ENCODE peak calls at places on chromosomes 11 and 22, in ten cellular contexts. One of them, this sample, is unnamed.

GRCh38 chr11:125777309-125777708 is 1.3 kb downstream of the PATE2 start:
- DNase-seq in stomach: no peak
- DNase-seq in effector memory CD4-positive, alpha-beta T cell: no peak
- DNase-seq in pancreas: no peak
- DNase-seq in uterus: no peak
- DNase-seq in spleen: no peak
- DNase-seq in body of pancreas: no peak
- DNase-seq in SJCRH30: peak; percentile 37
- DNase-seq in suprapubic skin: no peak
- DNase-seq in lower lobe of right lung: no peak
- DNase-seq in this sample: no peak

GRCh38 chr11:13667245-13667644 is 1.2 kb upstream of the FAR1 start:
- DNase-seq in uterus: no peak
- DNase-seq in stomach: no peak
- DNase-seq in lower lobe of right lung: no peak
- DNase-seq in SJCRH30: peak; percentile 46
- DNase-seq in effector memory CD4-positive, alpha-beta T cell: no peak
- DNase-seq in suprapubic skin: no peak
- DNase-seq in spleen: no peak
- DNase-seq in body of pancreas: no peak
- DNase-seq in pancreas: no peak
- DNase-seq in this sample: no peak

GRCh38 chr22:35593071-35593884 is 23.9 kb downstream of the MB start:
- DNase-seq in SJCRH30: no peak
- DNase-seq in effector memory CD4-positive, alpha-beta T cell: no peak
- DNase-seq in stomach: no peak
- DNase-seq in uterus: no peak
- DNase-seq in pancreas: no peak
- DNase-seq in lower lobe of right lung: no peak
- DNase-seq in spleen: no peak
- DNase-seq in body of pancreas: no peak
- DNase-seq in suprapubic skin: no peak
- DNase-seq in this sample: no peak

GRCh38 chr11:27210509-27210908 is 152.5 kb downstream of the CCDC34 start:
- DNase-seq in uterus: no peak
- DNase-seq in effector memory CD4-positive, alpha-beta T cell: no peak
- DNase-seq in stomach: no peak
- DNase-seq in lower lobe of right lung: no peak
- DNase-seq in body of pancreas: no peak
- DNase-seq in SJCRH30: no peak
- DNase-seq in pancreas: no peak
- DNase-seq in suprapubic skin: no peak
- DNase-seq in spleen: no peak
- DNase-seq in this sample: no peak

GRCh38 chr22:31489632-31490495 is at the start of gene EIF4ENIF1:
- DNase-seq in body of pancreas: peak; percentile 89
- DNase-seq in lower lobe of right lung: peak; percentile 92
- DNase-seq in uterus: peak; percentile 85
- DNase-seq in pancreas: peak; percentile 89
- DNase-seq in SJCRH30: peak; percentile 82
- DNase-seq in stomach: peak; percentile 87
- DNase-seq in effector memory CD4-positive, alpha-beta T cell: peak; percentile 77
- DNase-seq in suprapubic skin: peak; percentile 91
- DNase-seq in spleen: peak; percentile 97
- DNase-seq in this sample: peak; percentile 91

GRCh38 chr11:127521413-127521812 is 520.8 kb upstream of the KIRREL3 start:
- DNase-seq in lower lobe of right lung: no peak
- DNase-seq in SJCRH30: no peak
- DNase-seq in spleen: no peak
- DNase-seq in pancreas: no peak
- DNase-seq in uterus: no peak
- DNase-seq in suprapubic skin: no peak
- DNase-seq in body of pancreas: no peak
- DNase-seq in stomach: no peak
- DNase-seq in effector memory CD4-positive, alpha-beta T cell: no peak
- DNase-seq in this sample: no peak

GRCh38 chr11:44708063-44708462 is 18.7 kb upstream of the TSPAN18 start:
- DNase-seq in body of pancreas: peak; percentile 18
- DNase-seq in suprapubic skin: no peak
- DNase-seq in uterus: no peak
- DNase-seq in effector memory CD4-positive, alpha-beta T cell: no peak
- DNase-seq in spleen: peak; percentile 58
- DNase-seq in pancreas: no peak
- DNase-seq in stomach: no peak
- DNase-seq in lower lobe of right lung: no peak
- DNase-seq in SJCRH30: peak; percentile 85
- DNase-seq in this sample: no peak

GRCh38 chr11:78319453-78319955 is 98.1 kb downstream of the GAB2 start:
- DNase-seq in body of pancreas: no peak
- DNase-seq in effector memory CD4-positive, alpha-beta T cell: no peak
- DNase-seq in stomach: no peak
- DNase-seq in lower lobe of right lung: no peak
- DNase-seq in suprapubic skin: no peak
- DNase-seq in uterus: no peak
- DNase-seq in pancreas: no peak
- DNase-seq in SJCRH30: no peak
- DNase-seq in spleen: no peak
- DNase-seq in this sample: no peak

GRCh38 chr11:121012091-121012490 is 11.8 kb upstream of the TBCEL start:
- DNase-seq in SJCRH30: no peak
- DNase-seq in lower lobe of right lung: no peak
- DNase-seq in suprapubic skin: no peak
- DNase-seq in spleen: no peak
- DNase-seq in pancreas: no peak
- DNase-seq in uterus: no peak
- DNase-seq in body of pancreas: no peak
- DNase-seq in effector memory CD4-positive, alpha-beta T cell: no peak
- DNase-seq in stomach: no peak
- DNase-seq in this sample: no peak

GRCh38 chr11:9906043-9906791 is 242.3 kb downstream of the SWAP70 start:
- DNase-seq in body of pancreas: no peak
- DNase-seq in suprapubic skin: no peak
- DNase-seq in uterus: no peak
- DNase-seq in lower lobe of right lung: no peak
- DNase-seq in effector memory CD4-positive, alpha-beta T cell: no peak
- DNase-seq in SJCRH30: peak; percentile 30
- DNase-seq in pancreas: no peak
- DNase-seq in stomach: no peak
- DNase-seq in spleen: no peak
- DNase-seq in this sample: peak; percentile 83

GRCh38 chr22:48218889-48219420 is 1456.5 kb downstream of the TBC1D22A start:
- DNase-seq in lower lobe of right lung: no peak
- DNase-seq in uterus: no peak
- DNase-seq in spleen: no peak
- DNase-seq in body of pancreas: no peak
- DNase-seq in SJCRH30: no peak
- DNase-seq in suprapubic skin: no peak
- DNase-seq in effector memory CD4-positive, alpha-beta T cell: no peak
- DNase-seq in stomach: no peak
- DNase-seq in pancreas: no peak
- DNase-seq in this sample: no peak

DNA sequence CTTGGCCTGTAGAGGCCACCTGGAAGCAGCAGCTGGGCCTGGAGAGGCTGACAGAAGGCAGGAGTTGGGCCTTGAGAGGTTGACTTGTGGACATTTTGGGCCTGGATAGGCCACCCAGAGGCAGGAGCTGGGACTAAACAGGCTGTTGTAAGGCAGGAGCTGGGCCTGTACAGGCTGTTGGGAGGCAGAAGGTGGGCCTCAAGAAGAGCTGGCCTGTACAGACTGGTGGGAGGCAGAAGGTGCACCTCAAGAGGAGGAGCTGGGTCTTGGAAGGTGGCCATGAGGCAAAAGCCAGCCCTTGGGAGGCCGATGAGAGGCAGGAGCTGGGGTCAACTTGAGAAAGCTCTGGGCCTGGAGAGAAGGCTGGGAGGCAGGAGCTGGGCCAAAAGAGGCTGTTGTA is 45.3 kb downstream of the OR4C45 start:
- DNase-seq in stomach: no peak
- DNase-seq in spleen: no peak
- DNase-seq in uterus: no peak
- DNase-seq in SJCRH30: no peak
- DNase-seq in lower lobe of right lung: no peak
- DNase-seq in effector memory CD4-positive, alpha-beta T cell: no peak
- DNase-seq in suprapubic skin: no peak
- DNase-seq in body of pancreas: no peak
- DNase-seq in pancreas: no peak
- DNase-seq in this sample: no peak
- H3K9me3 ChIP-seq in stomach: peaks cover 66% of the 10 kb centered on the region
- H3K9me3 ChIP-seq in spleen: peaks cover 65% of the 10 kb centered on the region
- H3K9me3 ChIP-seq in uterus: no peaks in the 10 kb centered on the region
- H3K9me3 ChIP-seq in SJCRH30: no peaks in the 10 kb centered on the region
- H3K9me3 ChIP-seq in lower lobe of right lung: peaks cover 7% of the 10 kb centered on the region
- H3K9me3 ChIP-seq in effector memory CD4-positive, alpha-beta T cell: no peaks in the 10 kb centered on the region
- H3K9me3 ChIP-seq in suprapubic skin: peaks cover 4% of the 10 kb centered on the region
- H3K9me3 ChIP-seq in body of pancreas: no peaks in the 10 kb centered on the region
- H3K9me3 ChIP-seq in pancreas: no peaks in the 10 kb centered on the region
- H3K9me3 ChIP-seq in this sample: peaks cover 2% of the 10 kb centered on the region

GRCh38 chr22:30140414-30140813 is 60.1 kb downstream of the HORMAD2 start:
- DNase-seq in body of pancreas: no peak
- DNase-seq in suprapubic skin: no peak
- DNase-seq in pancreas: no peak
- DNase-seq in stomach: no peak
- DNase-seq in lower lobe of right lung: no peak
- DNase-seq in effector memory CD4-positive, alpha-beta T cell: no peak
- DNase-seq in SJCRH30: no peak
- DNase-seq in spleen: no peak
- DNase-seq in uterus: no peak
- DNase-seq in this sample: no peak

GRCh38 chr22:30143265-30143664 is 63.0 kb downstream of the HORMAD2 start:
- DNase-seq in body of pancreas: no peak
- DNase-seq in suprapubic skin: no peak
- DNase-seq in SJCRH30: no peak
- DNase-seq in effector memory CD4-positive, alpha-beta T cell: no peak
- DNase-seq in uterus: no peak
- DNase-seq in stomach: no peak
- DNase-seq in lower lobe of right lung: no peak
- DNase-seq in pancreas: no peak
- DNase-seq in spleen: no peak
- DNase-seq in this sample: no peak

GRCh38 chr22:30150212-30150611 is 69.9 kb downstream of the HORMAD2 start:
- DNase-seq in body of pancreas: no peak
- DNase-seq in SJCRH30: no peak
- DNase-seq in spleen: no peak
- DNase-seq in uterus: no peak
- DNase-seq in stomach: no peak
- DNase-seq in effector memory CD4-positive, alpha-beta T cell: no peak
- DNase-seq in lower lobe of right lung: no peak
- DNase-seq in pancreas: no peak
- DNase-seq in suprapubic skin: no peak
- DNase-seq in this sample: no peak

DNA sequence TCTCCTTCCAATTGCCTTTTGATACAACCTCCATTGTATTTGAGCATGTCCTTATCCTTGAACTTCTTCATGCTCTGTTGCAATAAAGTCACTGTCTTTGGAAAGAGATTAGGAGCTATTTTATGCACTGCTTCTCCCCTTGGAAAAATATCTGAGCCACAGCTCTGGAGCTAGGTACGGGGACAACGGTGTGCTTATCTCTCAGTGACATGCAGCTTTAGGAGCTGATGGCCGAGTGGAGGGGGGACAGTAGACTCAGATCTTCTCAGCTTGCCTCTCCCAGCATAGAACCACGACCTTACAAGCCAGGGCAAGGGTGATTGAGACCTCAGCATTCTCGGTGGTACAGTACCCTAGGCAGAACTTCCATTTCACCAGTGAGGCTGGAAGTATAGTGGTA is 64.1 kb downstream of the HORMAD2 start:
- DNase-seq in suprapubic skin: no peak
- DNase-seq in stomach: no peak
- DNase-seq in pancreas: no peak
- DNase-seq in body of pancreas: no peak
- DNase-seq in effector memory CD4-positive, alpha-beta T cell: no peak
- DNase-seq in uterus: no peak
- DNase-seq in spleen: no peak
- DNase-seq in SJCRH30: no peak
- DNase-seq in lower lobe of right lung: no peak
- DNase-seq in this sample: no peak
- H3K27me3 ChIP-seq in suprapubic skin: peaks cover 5% of the 10 kb centered on the region
- H3K27me3 ChIP-seq in stomach: no peaks in the 10 kb centered on the region
- H3K27me3 ChIP-seq in pancreas: no peaks in the 10 kb centered on the region
- H3K27me3 ChIP-seq in body of pancreas: no peaks in the 10 kb centered on the region
- H3K27me3 ChIP-seq in effector memory CD4-positive, alpha-beta T cell: no peaks in the 10 kb centered on the region
- H3K27me3 ChIP-seq in uterus: no peaks in the 10 kb centered on the region
- H3K27me3 ChIP-seq in spleen: no peaks in the 10 kb centered on the region
- H3K27me3 ChIP-seq in SJCRH30: no peaks in the 10 kb centered on the region
- H3K27me3 ChIP-seq in lower lobe of right lung: no peaks in the 10 kb centered on the region
- H3K27me3 ChIP-seq in this sample: no peaks in the 10 kb centered on the region

GRCh38 chr22:50249382-50250248 is 1.4 kb downstream of the HDAC10 start:
- DNase-seq in lower lobe of right lung: no peak
- DNase-seq in effector memory CD4-positive, alpha-beta T cell: no peak
- DNase-seq in spleen: no peak
- DNase-seq in uterus: no peak
- DNase-seq in pancreas: no peak
- DNase-seq in body of pancreas: no peak
- DNase-seq in SJCRH30: no peak
- DNase-seq in suprapubic skin: no peak
- DNase-seq in stomach: no peak
- DNase-seq in this sample: no peak
- H3K4me1 ChIP-seq in lower lobe of right lung: peaks cover 50% of the 10 kb centered on the region
- H3K4me1 ChIP-seq in effector memory CD4-positive, alpha-beta T cell: peaks cover 40% of the 10 kb centered on the region
- H3K4me1 ChIP-seq in spleen: peaks cover 30% of the 10 kb centered on the region
- H3K4me1 ChIP-seq in uterus: peaks cover 22% of the 10 kb centered on the region
- H3K4me1 ChIP-seq in pancreas: peaks cover 14% of the 10 kb centered on the region
- H3K4me1 ChIP-seq in body of pancreas: peaks cover 40% of the 10 kb centered on the region
- H3K4me1 ChIP-seq in SJCRH30: peaks cover 11% of the 10 kb centered on the region
- H3K4me1 ChIP-seq in suprapubic skin: peaks cover 62% of the 10 kb centered on the region
- H3K4me1 ChIP-seq in stomach: peaks cover 66% of the 10 kb centered on the region
- H3K4me1 ChIP-seq in this sample: peaks cover 26% of the 10 kb centered on the region

DNA sequence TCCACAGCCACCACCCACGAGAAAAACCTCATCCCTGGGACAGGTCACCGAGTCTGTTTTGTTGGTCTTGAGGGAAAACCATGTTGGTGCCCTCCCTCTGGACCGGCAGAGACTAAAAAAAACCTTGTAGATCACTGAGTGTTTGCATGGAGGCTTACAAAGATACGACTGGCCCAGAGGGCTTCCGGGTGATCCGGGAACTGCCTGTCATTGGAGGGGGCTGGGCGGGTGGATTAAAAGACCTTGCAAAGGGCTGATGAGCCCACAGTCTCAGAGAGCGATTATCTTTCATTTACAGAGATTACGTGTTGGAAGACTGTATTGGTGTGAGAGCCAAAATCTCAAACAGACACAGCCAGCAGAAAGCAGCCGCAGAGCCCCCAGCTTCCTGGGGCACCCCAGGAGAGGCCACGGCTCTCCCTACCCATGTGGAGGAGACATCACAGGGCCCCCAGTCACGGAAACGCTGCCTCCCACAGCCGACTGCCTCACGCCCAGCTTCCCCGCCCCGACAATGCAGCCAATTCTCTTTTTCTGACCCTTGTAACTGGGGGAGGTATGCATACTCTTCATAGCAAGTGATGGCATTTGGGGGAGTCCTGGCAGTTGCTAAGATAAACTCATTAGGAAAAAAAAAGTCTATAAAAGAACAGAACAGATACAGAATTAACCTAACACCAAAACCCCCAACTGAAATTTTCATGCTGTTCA is 426.4 kb downstream of the CTTN start:
- DNase-seq in SJCRH30: no peak
- DNase-seq in lower lobe of right lung: no peak
- DNase-seq in body of pancreas: no peak
- DNase-seq in uterus: no peak
- DNase-seq in pancreas: no peak
- DNase-seq in spleen: no peak
- DNase-seq in effector memory CD4-positive, alpha-beta T cell: no peak
- DNase-seq in suprapubic skin: no peak
- DNase-seq in stomach: no peak
- DNase-seq in this sample: no peak
- H3K9me3 ChIP-seq in SJCRH30: no peaks in the 10 kb centered on the region
- H3K9me3 ChIP-seq in lower lobe of right lung: no peaks in the 10 kb centered on the region
- H3K9me3 ChIP-seq in body of pancreas: no peaks in the 10 kb centered on the region
- H3K9me3 ChIP-seq in uterus: no peaks in the 10 kb centered on the region
- H3K9me3 ChIP-seq in pancreas: no peaks in the 10 kb centered on the region
- H3K9me3 ChIP-seq in spleen: no peaks in the 10 kb centered on the region
- H3K9me3 ChIP-seq in effector memory CD4-positive, alpha-beta T cell: no peaks in the 10 kb centered on the region
- H3K9me3 ChIP-seq in suprapubic skin: no peaks in the 10 kb centered on the region
- H3K9me3 ChIP-seq in stomach: no peaks in the 10 kb centered on the region
- H3K9me3 ChIP-seq in this sample: no peaks in the 10 kb centered on the region

This sample was measured in Caco-2.